ENCODE peak calls at places on chromosomes 16 and 17, in four cellular contexts. T, A, G and I are unnamed samples.
A peak's percentile ranks its signal among the peaks of the same experiment; 100 is the strongest.

GRCh38 chr16:87945351-87946042 is 5.7 kb upstream of the BANP start:
- DNase-seq in T (peak; percentile 86), A (peak; percentile 90), G (peak; percentile 33), I (no peak)

GRCh38 chr16:1308036-1308976 is 1.1 kb upstream of the UBE2I start:
- DNase-seq in T (no peak), A (peak; percentile 80), G (no peak), I (no peak)

GRCh38 chr16:89193021-89193575 is 7.2 kb downstream of the SLC22A31 start:
- DNase-seq in T (no peak), A (no peak), G (peak; percentile 80), I (no peak)

GRCh38 chr16:53080345-53081031 is 25.7 kb downstream of the CHD9 start:
- DNase-seq in T (no peak), A (no peak), G (peak; percentile 65), I (no peak)

GRCh38 chr16:75928295-75928694 is 202.0 kb upstream of the CPHXL start:
- DNase-seq in T (no peak), A (no peak), G (no peak), I (no peak)

GRCh38 chr17:2064511-2064910 is 9.6 kb downstream of the HIC1 start:
- DNase-seq in T (no peak), A (no peak), G (peak; percentile 12), I (no peak)

GRCh38 chr16:35795361-35796029 is 2336.1 kb downstream of the TP53TG3F start:
- DNase-seq in T (no peak), A (peak; percentile 15), G (no peak), I (no peak)

GRCh38 chr16:14300631-14301149 is 229.6 kb downstream of the MRTFB start:
- DNase-seq in T (peak; percentile 35), A (peak; percentile 66), G (peak; percentile 83), I (peak; percentile 38)

GRCh38 chr16:56847173-56847948 is 17.6 kb upstream of the SLC12A3 start:
- DNase-seq in T (no peak), A (no peak), G (no peak), I (no peak)

GRCh38 chr17:27049104-27049784 is 244.7 kb upstream of the WSB1 start:
- DNase-seq in T (no peak), A (no peak), G (peak; percentile 87), I (no peak)

GRCh38 chr17:28920191-28920590 is 17.3 kb upstream of the DHRS13 start:
- DNase-seq in T (no peak), A (no peak), G (no peak), I (no peak)

GRCh38 chr16:4902038-4902437 is 34.9 kb downstream of the PPL start:
- DNase-seq in T (no peak), A (no peak), G (no peak), I (no peak)

GRCh38 chr16:55510185-55510805 is 1.4 kb downstream of the LPCAT2 start:
- DNase-seq in T (no peak), A (no peak), G (no peak), I (no peak)

GRCh38 chr17:49926886-49927285 is 42.1 kb upstream of the DLX4 start:
- DNase-seq in T (no peak), A (no peak), G (no peak), I (no peak)

GRCh38 chr16:49340466-49340865 is 33.1 kb upstream of the C16orf78 start:
- DNase-seq in T (no peak), A (no peak), G (no peak), I (no peak)

GRCh38 chr16:87930456-87930855 is 5.9 kb downstream of the CA5A start:
- DNase-seq in T (no peak), A (peak; percentile 49), G (peak; percentile 39), I (no peak)

GRCh38 chr17:45184144-45184543 is 22.5 kb downstream of the HEXIM2 start:
- DNase-seq in T (no peak), A (no peak), G (no peak), I (no peak)

GRCh38 chr17:66367112-66367511 is 64.7 kb downstream of the PRKCA start:
- DNase-seq in T (no peak), A (no peak), G (no peak), I (no peak)

GRCh38 chr17:44221862-44222111 is 2.3 kb upstream of the UBTF start:
- DNase-seq in T (no peak), A (no peak), G (no peak), I (no peak)

GRCh38 chr16:24821129-24821528 is 24.6 kb upstream of the SLC5A11 start:
- DNase-seq in T (no peak), A (no peak), G (no peak), I (no peak)

GRCh38 chr17:79084291-79085153 is 9.9 kb downstream of the ENGASE start:
- DNase-seq in T (no peak), A (no peak), G (no peak), I (no peak)

GRCh38 chr17:65530158-65530984 is 31.1 kb downstream of the AXIN2 start:
- DNase-seq in T (no peak), A (no peak), G (no peak), I (no peak)

GRCh38 chr17:57875109-57876022 is 25.5 kb upstream of the MRPS23 start:
- DNase-seq in T (peak; percentile 87), A (no peak), G (peak; percentile 98), I (no peak)

GRCh38 chr17:59415397-59415796 is 83.9 kb downstream of the YPEL2 start:
- DNase-seq in T (no peak), A (no peak), G (no peak), I (no peak)

GRCh38 chr17:78421534-78422266 is 43.3 kb downstream of the PGS1 start:
- DNase-seq in T (peak; percentile 10), A (peak; percentile 37), G (peak; percentile 72), I (peak; percentile 71)